ENCODE peak calls at places on chromosomes 12 and 14, in seven cellular contexts. One of them, this sample, is unnamed. For H3K4me1, the result is how much of the 10 kb centered on the place peaks cover.

GRCh38 chr12:8482446-8483080 is 26.8 kb downstream of the CLEC6A start:
- DNase-seq in trophoblast cell: no peak
- DNase-seq in mesendoderm: peak
- DNase-seq in IMR-90: no peak
- DNase-seq in H1: no peak
- DNase-seq in mesenchymal stem cell: no peak
- DNase-seq in neuronal stem cell: no peak
- DNase-seq in this sample: no peak

GRCh38 chr14:99514552-99515300 is 33.5 kb downstream of the CCNK start:
- DNase-seq in mesendoderm: no peak
- DNase-seq in H1: no peak
- DNase-seq in neuronal stem cell: no peak
- DNase-seq in trophoblast cell: no peak
- DNase-seq in mesenchymal stem cell: no peak
- DNase-seq in IMR-90: no peak
- DNase-seq in this sample: peak

GRCh38 chr12:72271741-72272661 is at the start of gene TRHDE:
- DNase-seq in mesendoderm: peak
- DNase-seq in mesenchymal stem cell: peak
- DNase-seq in H1: no peak
- DNase-seq in neuronal stem cell: peak
- DNase-seq in IMR-90: peak
- DNase-seq in trophoblast cell: no peak
- DNase-seq in this sample: peak

GRCh38 chr12:116892318-116892717 is 11.1 kb upstream of the HRK start:
- DNase-seq in trophoblast cell: no peak
- DNase-seq in IMR-90: no peak
- DNase-seq in neuronal stem cell: no peak
- DNase-seq in mesenchymal stem cell: no peak
- DNase-seq in mesendoderm: peak
- DNase-seq in H1: no peak
- DNase-seq in this sample: no peak

GRCh38 chr12:5171701-5172100 is 128.0 kb downstream of the KCNA5 start:
- DNase-seq in H1: peak
- DNase-seq in neuronal stem cell: peak
- DNase-seq in mesenchymal stem cell: peak
- DNase-seq in trophoblast cell: peak
- DNase-seq in mesendoderm: peak
- DNase-seq in IMR-90: peak
- DNase-seq in this sample: peak

GRCh38 chr12:105622846-105623245 is 292.4 kb downstream of the C12orf75 start:
- DNase-seq in mesenchymal stem cell: no peak
- DNase-seq in IMR-90: no peak
- DNase-seq in trophoblast cell: no peak
- DNase-seq in mesendoderm: no peak
- DNase-seq in H1: no peak
- DNase-seq in neuronal stem cell: peak
- DNase-seq in this sample: no peak

GRCh38 chr12:7995266-7995963 is 37.1 kb upstream of the FOXJ2 start:
- DNase-seq in IMR-90: peak
- DNase-seq in H1: peak
- DNase-seq in trophoblast cell: peak
- DNase-seq in mesenchymal stem cell: peak
- DNase-seq in mesendoderm: peak
- DNase-seq in neuronal stem cell: peak
- DNase-seq in this sample: peak

GRCh38 chr12:25052191-25053020 is 103.5 kb upstream of the BCAT1 start:
- DNase-seq in neuronal stem cell: no peak
- DNase-seq in trophoblast cell: no peak
- DNase-seq in mesendoderm: peak
- DNase-seq in IMR-90: no peak
- DNase-seq in mesenchymal stem cell: no peak
- DNase-seq in H1: no peak
- DNase-seq in this sample: no peak

GRCh38 chr14:42671636-42672035 is 1065.0 kb downstream of the LRFN5 start:
- DNase-seq in neuronal stem cell: no peak
- DNase-seq in trophoblast cell: no peak
- DNase-seq in mesenchymal stem cell: peak
- DNase-seq in H1: no peak
- DNase-seq in mesendoderm: no peak
- DNase-seq in IMR-90: no peak
- DNase-seq in this sample: no peak

GRCh38 chr14:89957791-89958190 is 2.1 kb downstream of the TDP1 start:
- DNase-seq in trophoblast cell: no peak
- DNase-seq in mesendoderm: no peak
- DNase-seq in neuronal stem cell: no peak
- DNase-seq in IMR-90: no peak
- DNase-seq in mesenchymal stem cell: peak
- DNase-seq in H1: no peak
- DNase-seq in this sample: peak

GRCh38 chr12:49295087-49296001 is at the start of gene PRPH:
- DNase-seq in IMR-90: no peak
- DNase-seq in mesendoderm: peak
- DNase-seq in mesenchymal stem cell: no peak
- DNase-seq in trophoblast cell: no peak
- DNase-seq in H1: no peak
- DNase-seq in neuronal stem cell: no peak
- DNase-seq in this sample: peak

GRCh38 chr14:85276829-85277228 is 253.1 kb upstream of the FLRT2 start:
- DNase-seq in H1: no peak
- DNase-seq in IMR-90: no peak
- DNase-seq in neuronal stem cell: no peak
- DNase-seq in mesenchymal stem cell: no peak
- DNase-seq in trophoblast cell: no peak
- DNase-seq in mesendoderm: no peak
- DNase-seq in this sample: no peak

GRCh38 chr12:132432721-132433577 is 57.0 kb upstream of the FBRSL1 start:
- DNase-seq in trophoblast cell: no peak
- DNase-seq in mesenchymal stem cell: no peak
- DNase-seq in H1: no peak
- DNase-seq in neuronal stem cell: no peak
- DNase-seq in IMR-90: peak
- DNase-seq in mesendoderm: no peak
- DNase-seq in this sample: no peak

GRCh38 chr14:92397140-92397815 is 74.3 kb downstream of the SLC24A4 start:
- DNase-seq in mesendoderm: peak
- DNase-seq in trophoblast cell: no peak
- DNase-seq in neuronal stem cell: no peak
- DNase-seq in mesenchymal stem cell: peak
- DNase-seq in IMR-90: peak
- DNase-seq in H1: no peak
- DNase-seq in this sample: no peak

GRCh38 chr14:61470261-61470953 is 149.0 kb downstream of the PRKCH start:
- DNase-seq in trophoblast cell: no peak
- DNase-seq in neuronal stem cell: peak
- DNase-seq in mesenchymal stem cell: peak
- DNase-seq in IMR-90: peak
- DNase-seq in H1: no peak
- DNase-seq in mesendoderm: peak
- DNase-seq in this sample: peak

GRCh38 chr14:101174522-101174838 is 271.0 kb upstream of the RTL1 start:
- DNase-seq in mesendoderm: no peak
- DNase-seq in H1: no peak
- DNase-seq in IMR-90: no peak
- DNase-seq in trophoblast cell: no peak
- DNase-seq in mesenchymal stem cell: no peak
- DNase-seq in neuronal stem cell: no peak
- DNase-seq in this sample: no peak

GRCh38 chr14:96717116-96717515 is 80.1 kb upstream of the VRK1 start:
- DNase-seq in trophoblast cell: no peak
- DNase-seq in mesenchymal stem cell: no peak
- DNase-seq in H1: no peak
- DNase-seq in mesendoderm: no peak
- DNase-seq in IMR-90: no peak
- DNase-seq in neuronal stem cell: no peak
- DNase-seq in this sample: no peak

GRCh38 chr14:103697196-103697595 is 18.1 kb downstream of the XRCC3 start:
- DNase-seq in trophoblast cell: no peak
- DNase-seq in neuronal stem cell: no peak
- DNase-seq in H1: no peak
- DNase-seq in mesendoderm: no peak
- DNase-seq in mesenchymal stem cell: no peak
- DNase-seq in IMR-90: no peak
- DNase-seq in this sample: no peak
- H3K4me1 ChIP-seq in trophoblast cell: under half
- H3K4me1 ChIP-seq in neuronal stem cell: under half
- H3K4me1 ChIP-seq in H1: under half
- H3K4me1 ChIP-seq in mesendoderm: under half
- H3K4me1 ChIP-seq in mesenchymal stem cell: half or more
- H3K4me1 ChIP-seq in IMR-90: under half
- H3K4me1 ChIP-seq in this sample: under half

GRCh38 chr12:30422844-30423243 is 272.8 kb downstream of the IPO8 start:
- DNase-seq in IMR-90: no peak
- DNase-seq in trophoblast cell: no peak
- DNase-seq in H1: no peak
- DNase-seq in mesendoderm: no peak
- DNase-seq in mesenchymal stem cell: no peak
- DNase-seq in neuronal stem cell: no peak
- DNase-seq in this sample: no peak

GRCh38 chr12:30427555-30427954 is 268.1 kb downstream of the IPO8 start:
- DNase-seq in H1: no peak
- DNase-seq in trophoblast cell: no peak
- DNase-seq in neuronal stem cell: no peak
- DNase-seq in IMR-90: no peak
- DNase-seq in mesendoderm: no peak
- DNase-seq in mesenchymal stem cell: no peak
- DNase-seq in this sample: no peak

GRCh38 chr12:30425445-30425844 is 270.2 kb downstream of the IPO8 start:
- DNase-seq in mesendoderm: peak
- DNase-seq in trophoblast cell: no peak
- DNase-seq in IMR-90: no peak
- DNase-seq in H1: no peak
- DNase-seq in neuronal stem cell: no peak
- DNase-seq in mesenchymal stem cell: no peak
- DNase-seq in this sample: no peak

GRCh38 chr12:30423330-30423729 is 272.3 kb downstream of the IPO8 start:
- DNase-seq in trophoblast cell: no peak
- DNase-seq in IMR-90: no peak
- DNase-seq in neuronal stem cell: no peak
- DNase-seq in H1: no peak
- DNase-seq in mesenchymal stem cell: no peak
- DNase-seq in mesendoderm: no peak
- DNase-seq in this sample: no peak

DNA sequence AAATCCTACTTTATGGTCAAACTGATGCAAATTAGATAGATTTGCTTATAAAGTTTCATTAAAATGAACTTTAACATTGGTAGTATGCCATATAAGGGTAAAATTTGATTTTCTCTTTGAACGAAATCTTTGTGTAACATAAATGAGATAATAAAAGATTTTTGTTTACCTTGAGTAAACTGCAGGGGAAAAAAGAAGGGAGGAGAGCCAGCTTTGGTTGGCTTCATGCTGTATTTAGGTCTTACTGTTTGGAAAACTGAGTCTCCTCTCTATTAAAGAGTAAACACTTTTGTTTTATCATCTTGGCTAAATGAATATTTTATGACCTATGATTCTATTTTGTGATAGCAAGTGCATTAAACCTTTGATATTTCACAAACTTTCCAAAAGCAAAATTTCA is 267.6 kb downstream of the IPO8 start:
- DNase-seq in mesenchymal stem cell: no peak
- DNase-seq in mesendoderm: no peak
- DNase-seq in H1: no peak
- DNase-seq in trophoblast cell: no peak
- DNase-seq in neuronal stem cell: no peak
- DNase-seq in IMR-90: no peak
- DNase-seq in this sample: no peak
- H3K4ac ChIP-seq in mesenchymal stem cell: no peak
- H3K4ac ChIP-seq in mesendoderm: no peak
- H3K4ac ChIP-seq in H1: no peak
- H3K4ac ChIP-seq in trophoblast cell: no peak
- H3K4ac ChIP-seq in neuronal stem cell: no peak
- H3K4ac ChIP-seq in IMR-90: no peak
- H3K4ac ChIP-seq in this sample: no peak

DNA sequence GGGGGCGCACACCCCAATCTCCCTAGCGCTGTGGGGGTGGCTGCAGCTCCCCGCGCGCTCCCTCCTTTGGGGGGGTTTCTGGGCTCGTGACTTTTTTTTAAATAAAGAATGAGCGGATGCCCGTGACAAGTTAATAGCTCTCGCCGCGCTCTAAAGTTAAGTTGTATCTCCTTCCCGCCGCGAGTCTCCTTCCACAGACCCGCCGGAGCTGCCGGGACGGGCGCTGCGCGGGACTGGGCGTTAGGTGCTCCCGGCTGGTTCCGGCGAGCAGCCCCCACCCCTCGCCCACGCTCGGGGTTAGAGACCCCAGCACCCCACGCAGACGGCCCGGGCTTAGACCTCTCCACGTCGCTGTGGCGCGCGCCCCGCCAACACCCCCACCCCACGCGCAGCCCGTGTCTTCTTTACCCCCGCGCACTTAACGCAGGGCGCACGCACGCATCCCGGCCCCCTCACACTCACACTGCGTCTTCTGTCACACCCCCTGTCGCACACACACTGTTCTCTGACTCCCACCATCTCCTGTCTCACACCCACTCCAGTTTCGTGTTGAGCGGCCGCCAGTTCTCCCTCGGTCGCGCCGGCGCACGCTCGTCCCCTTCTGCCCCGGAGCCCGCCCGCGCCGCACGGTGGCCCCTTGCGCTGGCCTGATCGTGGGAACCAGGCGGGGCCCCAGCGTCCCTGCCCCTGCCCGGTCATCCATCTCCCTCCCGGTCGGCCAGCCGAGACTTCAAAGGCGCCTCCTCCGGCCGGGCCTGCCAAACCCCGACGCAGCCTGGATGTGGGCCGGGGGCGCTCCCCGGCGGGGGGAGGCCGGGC is 82.4 kb upstream of the HMGA2 start:
- DNase-seq in mesendoderm: peak
- DNase-seq in neuronal stem cell: peak
- DNase-seq in H1: no peak
- DNase-seq in IMR-90: peak
- DNase-seq in trophoblast cell: no peak
- DNase-seq in mesenchymal stem cell: peak
- DNase-seq in this sample: peak
- H3K4me1 ChIP-seq in mesendoderm: under half
- H3K4me1 ChIP-seq in neuronal stem cell: under half
- H3K4me1 ChIP-seq in H1: under half
- H3K4me1 ChIP-seq in IMR-90: under half
- H3K4me1 ChIP-seq in trophoblast cell: under half
- H3K4me1 ChIP-seq in mesenchymal stem cell: under half
- H3K4me1 ChIP-seq in this sample: under half

GRCh38 chr12:113841786-113842185 is 124.3 kb downstream of the RBM19 start:
- DNase-seq in trophoblast cell: no peak
- DNase-seq in mesendoderm: no peak
- DNase-seq in neuronal stem cell: no peak
- DNase-seq in mesenchymal stem cell: no peak
- DNase-seq in H1: no peak
- DNase-seq in IMR-90: no peak
- DNase-seq in this sample: no peak

GRCh38 chr12:113837528-113838296 is 128.4 kb downstream of the RBM19 start:
- DNase-seq in IMR-90: no peak
- DNase-seq in mesenchymal stem cell: no peak
- DNase-seq in mesendoderm: no peak
- DNase-seq in trophoblast cell: no peak
- DNase-seq in H1: no peak
- DNase-seq in neuronal stem cell: no peak
- DNase-seq in this sample: no peak

GRCh38 chr12:113840401-113841042 is 125.6 kb downstream of the RBM19 start:
- DNase-seq in neuronal stem cell: no peak
- DNase-seq in trophoblast cell: no peak
- DNase-seq in IMR-90: no peak
- DNase-seq in H1: no peak
- DNase-seq in mesendoderm: no peak
- DNase-seq in mesenchymal stem cell: no peak
- DNase-seq in this sample: no peak

GRCh38 chr12:113837059-113837458 is 129.1 kb downstream of the RBM19 start:
- DNase-seq in trophoblast cell: no peak
- DNase-seq in neuronal stem cell: no peak
- DNase-seq in mesenchymal stem cell: no peak
- DNase-seq in IMR-90: peak
- DNase-seq in H1: no peak
- DNase-seq in mesendoderm: no peak
- DNase-seq in this sample: no peak

GRCh38 chr12:113838896-113839295 is 127.2 kb downstream of the RBM19 start:
- DNase-seq in trophoblast cell: no peak
- DNase-seq in IMR-90: no peak
- DNase-seq in H1: no peak
- DNase-seq in neuronal stem cell: no peak
- DNase-seq in mesendoderm: no peak
- DNase-seq in mesenchymal stem cell: no peak
- DNase-seq in this sample: no peak
- H3K4ac ChIP-seq in trophoblast cell: no peak
- H3K4ac ChIP-seq in IMR-90: no peak
- H3K4ac ChIP-seq in H1: no peak
- H3K4ac ChIP-seq in neuronal stem cell: no peak
- H3K4ac ChIP-seq in mesendoderm: no peak
- H3K4ac ChIP-seq in mesenchymal stem cell: no peak
- H3K4ac ChIP-seq in this sample: no peak